ENCODE peak calls at places on chromosomes 5 and 9, in six cellular contexts. I is cardiac fibroblast, N is stomach, Z is GM13976, T is GM12865, Q is left lung. G is an unnamed sample.

GRCh38 chr9:72589684-72590555 is 68.5 kb downstream of the TMC1 start:
- DNase-seq in T (no peak), I (peak; percentile 49), Z (no peak), Q (no peak), N (no peak), G (peak; percentile 10)

GRCh38 chr5:52996966-52997365 is 7.8 kb downstream of the ITGA2 start:
- DNase-seq in I (no peak), Z (no peak), N (no peak), Q (no peak), T (no peak), G (no peak)

GRCh38 chr9:133048595-133048994 is 13.2 kb upstream of the CEL start:
- DNase-seq in I (peak; percentile 31), Z (peak; percentile 66), T (peak; percentile 34), N (peak; percentile 60), Q (no peak), G (peak; percentile 54)

GRCh38 chr5:74441616-74442015 is 198.9 kb downstream of the ENC1 start:
- DNase-seq in Z (no peak), Q (no peak), T (no peak), I (no peak), N (no peak), G (no peak)

GRCh38 chr5:181220178-181220515 is 2.9 kb upstream of the TRIM41 start:
- DNase-seq in T (no peak), I (no peak), Q (peak; percentile 28), Z (no peak), N (no peak), G (no peak)

GRCh38 chr5:1182360-1182632 is 19.1 kb upstream of the SLC6A19 start:
- DNase-seq in I (no peak), N (no peak), Q (peak; percentile 28), Z (no peak), T (no peak), G (no peak)

GRCh38 chr9:92723299-92723625 is 41.4 kb downstream of the BICD2 start:
- DNase-seq in I (no peak), Z (no peak), T (no peak), N (no peak), Q (no peak), G (no peak)

GRCh38 chr5:158855510-158855909 is 244.2 kb downstream of the EBF1 start:
- DNase-seq in N (no peak), T (no peak), I (no peak), Z (no peak), Q (no peak), G (no peak)

GRCh38 chr5:1005904-1006655 is 2.5 kb upstream of the NKD2 start:
- DNase-seq in Q (peak; percentile 30), N (no peak), Z (no peak), T (no peak), I (no peak), G (no peak)

GRCh38 chr5:172389578-172390112 is 64.7 kb downstream of the SH3PXD2B start:
- DNase-seq in Q (no peak), I (no peak), T (no peak), N (no peak), Z (no peak), G (no peak)

GRCh38 chr9:75903785-75904360 is 13.4 kb downstream of the PCSK5 start:
- DNase-seq in Q (no peak), T (no peak), N (no peak), Z (no peak), I (peak; percentile 28), G (peak; percentile 13)

GRCh38 chr5:102755691-102756371 is 726 bp downstream of the PAM start:
- DNase-seq in T (peak; percentile 84), I (peak; percentile 80), N (peak; percentile 68), Z (peak; percentile 73), Q (peak; percentile 75), G (peak; percentile 89)

GRCh38 chr9:136693490-136694162 is 6.4 kb upstream of the AGPAT2 start:
- DNase-seq in I (no peak), N (peak; percentile 88), Z (no peak), Q (peak; percentile 85), T (no peak), G (peak; percentile 41)

GRCh38 chr5:125129151-125129806 is 382.8 kb upstream of the ZNF608 start:
- DNase-seq in Q (no peak), Z (no peak), T (no peak), I (no peak), N (no peak), G (no peak)

GRCh38 chr5:154820383-154820782 is 30.0 kb downstream of the FAXDC2 start:
- DNase-seq in T (no peak), N (no peak), I (no peak), Q (no peak), Z (no peak), G (no peak)

GRCh38 chr9:16524078-16524477 is 346.4 kb downstream of the BNC2 start:
- DNase-seq in N (no peak), Q (no peak), I (no peak), T (peak; percentile 69), Z (no peak), G (no peak)

GRCh38 chr5:168859471-168859870 is 280.3 kb upstream of the PANK3 start:
- DNase-seq in Z (no peak), I (no peak), N (no peak), T (no peak), Q (no peak), G (no peak)

GRCh38 chr5:171520300-171521170 is 101.1 kb downstream of the FGF18 start:
- DNase-seq in Q (no peak), T (no peak), N (no peak), I (peak; percentile 28), Z (no peak), G (no peak)

GRCh38 chr9:671997-672396 is 169.5 kb upstream of the DMRT1 start:
- DNase-seq in Z (no peak), I (no peak), T (no peak), N (no peak), Q (no peak), G (no peak)

GRCh38 chr9:135792268-135793128 is 90.5 kb downstream of the KCNT1 start:
- DNase-seq in Z (no peak), N (no peak), Q (no peak), T (no peak), I (no peak), G (no peak)

GRCh38 chr5:178796165-178796945 is 63.4 kb upstream of the ZNF354B start:
- DNase-seq in I (no peak), Q (no peak), Z (no peak), T (no peak), N (no peak), G (no peak)

GRCh38 chr5:73448072-73448432 is 525 bp downstream of the FOXD1 start:
- DNase-seq in Z (no peak), N (no peak), Q (no peak), T (peak; percentile 12), I (no peak), G (peak; percentile 32)

GRCh38 chr5:140148508-140148907 is 22.8 kb downstream of the IGIP start:
- DNase-seq in T (no peak), I (no peak), Z (no peak), N (no peak), Q (no peak), G (no peak)

GRCh38 chr9:118336167-118336951 is 632.2 kb downstream of the TLR4 start:
- DNase-seq in I (no peak), N (no peak), Q (no peak), T (no peak), Z (no peak), G (no peak)

GRCh38 chr5:96934291-96934694 is 1.6 kb upstream of the LNPEP start:
- DNase-seq in I (no peak), T (peak; percentile 71), N (no peak), Z (no peak), Q (no peak), G (peak; percentile 31)

GRCh38 chr5:160021818-160022446 is 13.0 kb downstream of the TTC1 start:
- DNase-seq in Q (no peak), T (peak; percentile 75), I (peak; percentile 79), Z (peak; percentile 60), N (peak; percentile 44), G (peak; percentile 56)

GRCh38 chr5:172868924-172869565 is 35.0 kb downstream of the ERGIC1 start:
- DNase-seq in Q (peak; percentile 86), T (no peak), I (peak; percentile 93), Z (no peak), N (peak; percentile 72), G (peak; percentile 26)

GRCh38 chr5:44605926-44606325 is 202.8 kb upstream of the MRPS30 start:
- DNase-seq in N (no peak), T (no peak), Q (no peak), I (no peak), Z (no peak), G (no peak)

GRCh38 chr5:44603496-44604272 is 205.1 kb upstream of the MRPS30 start:
- DNase-seq in Q (no peak), Z (no peak), N (no peak), I (no peak), T (peak; percentile 1), G (peak; percentile 11)
- TF ChIP-seq CTCF in Q (no peak), Z (peak; percentile 5), N (no peak), I (no peak), T (peak; percentile 10), G (no peak)

DNA sequence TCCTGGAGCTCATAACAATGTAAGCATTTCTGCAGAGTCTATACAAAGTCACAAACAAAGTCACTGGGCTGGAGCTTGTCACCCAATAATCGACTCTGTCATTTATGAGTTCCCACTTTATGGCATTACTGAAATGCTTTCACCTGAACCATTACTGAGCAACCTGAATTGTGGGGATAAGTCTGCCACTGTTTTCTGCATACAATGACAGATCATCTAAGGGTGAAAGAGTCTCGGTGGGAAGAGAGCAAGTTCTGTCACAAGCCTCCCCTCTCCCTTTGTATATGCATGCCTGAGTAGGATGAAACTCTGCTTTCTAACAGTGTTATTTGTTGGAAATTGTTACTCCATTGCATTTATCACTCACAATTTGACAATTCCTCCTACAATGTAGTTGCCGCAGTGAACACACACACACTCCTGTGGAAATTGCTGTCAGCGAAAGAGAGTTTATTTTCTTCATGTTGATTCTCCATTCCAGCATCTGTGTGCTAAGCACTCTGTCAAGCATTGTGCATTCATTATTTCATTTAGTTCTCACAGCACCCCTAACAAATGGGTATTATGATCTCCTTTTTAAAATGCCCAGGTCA is 1732.4 kb upstream of the CDH6 start:
- DNase-seq in T (no peak), N (no peak), Z (no peak), I (no peak), Q (no peak), G (no peak)
- TF ChIP-seq CTCF in T (no peak), N (no peak), Z (no peak), I (no peak), Q (no peak), G (no peak)

GRCh38 chr9:114434878-114435311 is 47.1 kb upstream of the AKNA start:
- DNase-seq in I (peak; percentile 62), N (no peak), T (peak; percentile 30), Q (no peak), Z (peak; percentile 66), G (no peak)
- TF ChIP-seq CTCF in I (peak; percentile 74), N (no peak), T (peak; percentile 32), Q (no peak), Z (peak; percentile 49), G (no peak)

GRCh38 chr9:120323125-120323524 is 256.8 kb downstream of the CDK5RAP2 start:
- DNase-seq in N (no peak), T (no peak), Z (no peak), I (no peak), Q (no peak), G (no peak)

GRCh38 chr9:120327322-120327721 is 252.6 kb downstream of the CDK5RAP2 start:
- DNase-seq in I (no peak), Q (no peak), Z (no peak), N (no peak), T (no peak), G (no peak)

GRCh38 chr9:120324461-120324860 is 255.5 kb downstream of the CDK5RAP2 start:
- DNase-seq in N (no peak), T (no peak), I (no peak), Q (no peak), Z (no peak), G (no peak)

GRCh38 chr9:120326076-120326693 is 253.8 kb downstream of the CDK5RAP2 start:
- DNase-seq in Q (no peak), I (no peak), Z (no peak), T (no peak), N (no peak), G (no peak)

GRCh38 chr9:120324996-120325642 is 254.8 kb downstream of the CDK5RAP2 start:
- DNase-seq in Z (no peak), Q (no peak), N (no peak), T (peak; percentile 13), I (no peak), G (peak; percentile 6)
- TF ChIP-seq CTCF in Z (no peak), Q (no peak), N (no peak), T (peak; percentile 1), I (no peak), G (no peak)

G was measured in activated CD8-positive, alpha-beta T cell treated with anti-CD3 and anti-CD28 coated beads for 36 hours.